ENCODE peak calls at places on chromosomes 5 and 9, in six cellular contexts. One of them, this sample, is unnamed.

GRCh38 chr5:9951861-9952260 is 297.8 kb downstream of the ATPSCKMT start:
- DNase-seq in activated naive CD4-positive, alpha-beta T cell treated with anti-CD3 and anti-CD28 coated beads for 36 hours: no peak
- DNase-seq in naive thymus-derived CD4-positive, alpha-beta T cell: no peak
- DNase-seq in posterior cingulate gyrus: no peak
- DNase-seq in lower leg skin: no peak
- DNase-seq in B cell: no peak
- DNase-seq in this sample: no peak

GRCh38 chr5:123036391-123037103 is at the start of gene PPIC:
- DNase-seq in B cell: peak; percentile 42
- DNase-seq in lower leg skin: peak; percentile 96
- DNase-seq in naive thymus-derived CD4-positive, alpha-beta T cell: no peak
- DNase-seq in posterior cingulate gyrus: peak; percentile 91
- DNase-seq in activated naive CD4-positive, alpha-beta T cell treated with anti-CD3 and anti-CD28 coated beads for 36 hours: peak; percentile 24
- DNase-seq in this sample: peak; percentile 41

GRCh38 chr5:40605295-40605958 is 74.3 kb upstream of the PTGER4 start:
- DNase-seq in lower leg skin: no peak
- DNase-seq in naive thymus-derived CD4-positive, alpha-beta T cell: peak; percentile 28
- DNase-seq in activated naive CD4-positive, alpha-beta T cell treated with anti-CD3 and anti-CD28 coated beads for 36 hours: no peak
- DNase-seq in posterior cingulate gyrus: no peak
- DNase-seq in B cell: no peak
- DNase-seq in this sample: no peak

GRCh38 chr9:91571036-91571435 is 147.4 kb upstream of the NFIL3 start:
- DNase-seq in lower leg skin: no peak
- DNase-seq in naive thymus-derived CD4-positive, alpha-beta T cell: no peak
- DNase-seq in posterior cingulate gyrus: no peak
- DNase-seq in activated naive CD4-positive, alpha-beta T cell treated with anti-CD3 and anti-CD28 coated beads for 36 hours: no peak
- DNase-seq in B cell: no peak
- DNase-seq in this sample: no peak

GRCh38 chr9:126722922-126723806 is 81.7 kb upstream of the ZBTB43 start:
- DNase-seq in lower leg skin: peak; percentile 92
- DNase-seq in activated naive CD4-positive, alpha-beta T cell treated with anti-CD3 and anti-CD28 coated beads for 36 hours: peak; percentile 80
- DNase-seq in posterior cingulate gyrus: peak; percentile 93
- DNase-seq in naive thymus-derived CD4-positive, alpha-beta T cell: peak; percentile 75
- DNase-seq in B cell: peak; percentile 84
- DNase-seq in this sample: no peak

GRCh38 chr9:107158321-107158720 is 124.8 kb upstream of the RAD23B start:
- DNase-seq in B cell: no peak
- DNase-seq in lower leg skin: no peak
- DNase-seq in activated naive CD4-positive, alpha-beta T cell treated with anti-CD3 and anti-CD28 coated beads for 36 hours: no peak
- DNase-seq in posterior cingulate gyrus: no peak
- DNase-seq in naive thymus-derived CD4-positive, alpha-beta T cell: no peak
- DNase-seq in this sample: no peak

GRCh38 chr5:73544429-73545402 is 20.7 kb downstream of the ANKRA2 start:
- DNase-seq in activated naive CD4-positive, alpha-beta T cell treated with anti-CD3 and anti-CD28 coated beads for 36 hours: no peak
- DNase-seq in B cell: no peak
- DNase-seq in posterior cingulate gyrus: no peak
- DNase-seq in naive thymus-derived CD4-positive, alpha-beta T cell: no peak
- DNase-seq in lower leg skin: no peak
- DNase-seq in this sample: no peak

GRCh38 chr5:179217356-179217755 is 127.9 kb downstream of the ADAMTS2 start:
- DNase-seq in activated naive CD4-positive, alpha-beta T cell treated with anti-CD3 and anti-CD28 coated beads for 36 hours: no peak
- DNase-seq in B cell: no peak
- DNase-seq in posterior cingulate gyrus: no peak
- DNase-seq in naive thymus-derived CD4-positive, alpha-beta T cell: no peak
- DNase-seq in lower leg skin: no peak
- DNase-seq in this sample: no peak

GRCh38 chr9:36922548-36922947 is 111.5 kb downstream of the PAX5 start:
- DNase-seq in activated naive CD4-positive, alpha-beta T cell treated with anti-CD3 and anti-CD28 coated beads for 36 hours: no peak
- DNase-seq in posterior cingulate gyrus: peak; percentile 19
- DNase-seq in naive thymus-derived CD4-positive, alpha-beta T cell: no peak
- DNase-seq in B cell: no peak
- DNase-seq in lower leg skin: no peak
- DNase-seq in this sample: no peak

GRCh38 chr5:9239071-9239470 is 306.8 kb downstream of the SEMA5A start:
- DNase-seq in posterior cingulate gyrus: no peak
- DNase-seq in B cell: no peak
- DNase-seq in naive thymus-derived CD4-positive, alpha-beta T cell: no peak
- DNase-seq in lower leg skin: no peak
- DNase-seq in activated naive CD4-positive, alpha-beta T cell treated with anti-CD3 and anti-CD28 coated beads for 36 hours: no peak
- DNase-seq in this sample: no peak

GRCh38 chr5:81817980-81818379 is 67.1 kb upstream of the SSBP2 start:
- DNase-seq in naive thymus-derived CD4-positive, alpha-beta T cell: peak; percentile 53
- DNase-seq in activated naive CD4-positive, alpha-beta T cell treated with anti-CD3 and anti-CD28 coated beads for 36 hours: no peak
- DNase-seq in lower leg skin: no peak
- DNase-seq in posterior cingulate gyrus: no peak
- DNase-seq in B cell: no peak
- DNase-seq in this sample: no peak

GRCh38 chr9:21317956-21318923 is 13.1 kb upstream of the IFNA5 start:
- DNase-seq in posterior cingulate gyrus: peak; percentile 71
- DNase-seq in lower leg skin: no peak
- DNase-seq in activated naive CD4-positive, alpha-beta T cell treated with anti-CD3 and anti-CD28 coated beads for 36 hours: peak; percentile 61
- DNase-seq in naive thymus-derived CD4-positive, alpha-beta T cell: peak; percentile 18
- DNase-seq in B cell: peak; percentile 47
- DNase-seq in this sample: no peak

GRCh38 chr5:57441557-57441956 is 41.1 kb downstream of the ACTBL2 start:
- DNase-seq in B cell: no peak
- DNase-seq in activated naive CD4-positive, alpha-beta T cell treated with anti-CD3 and anti-CD28 coated beads for 36 hours: no peak
- DNase-seq in lower leg skin: no peak
- DNase-seq in naive thymus-derived CD4-positive, alpha-beta T cell: no peak
- DNase-seq in posterior cingulate gyrus: no peak
- DNase-seq in this sample: no peak

GRCh38 chr5:143569213-143569663 is 165.8 kb upstream of the NR3C1 start:
- DNase-seq in activated naive CD4-positive, alpha-beta T cell treated with anti-CD3 and anti-CD28 coated beads for 36 hours: no peak
- DNase-seq in lower leg skin: no peak
- DNase-seq in naive thymus-derived CD4-positive, alpha-beta T cell: no peak
- DNase-seq in B cell: no peak
- DNase-seq in posterior cingulate gyrus: no peak
- DNase-seq in this sample: no peak

GRCh38 chr5:119302916-119303897 is 52.6 kb upstream of the TNFAIP8 start:
- DNase-seq in posterior cingulate gyrus: no peak
- DNase-seq in lower leg skin: no peak
- DNase-seq in activated naive CD4-positive, alpha-beta T cell treated with anti-CD3 and anti-CD28 coated beads for 36 hours: no peak
- DNase-seq in naive thymus-derived CD4-positive, alpha-beta T cell: no peak
- DNase-seq in B cell: no peak
- DNase-seq in this sample: no peak

GRCh38 chr9:88258012-88258411 is 119.7 kb upstream of the SPATA31C2 start:
- DNase-seq in naive thymus-derived CD4-positive, alpha-beta T cell: no peak
- DNase-seq in B cell: no peak
- DNase-seq in activated naive CD4-positive, alpha-beta T cell treated with anti-CD3 and anti-CD28 coated beads for 36 hours: no peak
- DNase-seq in lower leg skin: no peak
- DNase-seq in posterior cingulate gyrus: no peak
- DNase-seq in this sample: no peak

GRCh38 chr9:92438900-92439526 is 14.7 kb upstream of the OMD start:
- DNase-seq in posterior cingulate gyrus: no peak
- DNase-seq in activated naive CD4-positive, alpha-beta T cell treated with anti-CD3 and anti-CD28 coated beads for 36 hours: no peak
- DNase-seq in naive thymus-derived CD4-positive, alpha-beta T cell: no peak
- DNase-seq in lower leg skin: no peak
- DNase-seq in B cell: peak; percentile 6
- DNase-seq in this sample: no peak

GRCh38 chr9:121268598-121269029 is 652 bp downstream of the GSN start:
- DNase-seq in posterior cingulate gyrus: no peak
- DNase-seq in naive thymus-derived CD4-positive, alpha-beta T cell: no peak
- DNase-seq in lower leg skin: no peak
- DNase-seq in activated naive CD4-positive, alpha-beta T cell treated with anti-CD3 and anti-CD28 coated beads for 36 hours: no peak
- DNase-seq in B cell: peak; percentile 43
- DNase-seq in this sample: no peak

GRCh38 chr5:153926201-153926600 is 112.5 kb downstream of the FAM114A2 start:
- DNase-seq in naive thymus-derived CD4-positive, alpha-beta T cell: no peak
- DNase-seq in B cell: no peak
- DNase-seq in lower leg skin: no peak
- DNase-seq in posterior cingulate gyrus: no peak
- DNase-seq in activated naive CD4-positive, alpha-beta T cell treated with anti-CD3 and anti-CD28 coated beads for 36 hours: no peak
- DNase-seq in this sample: no peak

GRCh38 chr9:76431601-76432000 is 27.4 kb upstream of the GCNT1 start:
- DNase-seq in lower leg skin: peak; percentile 37
- DNase-seq in posterior cingulate gyrus: no peak
- DNase-seq in B cell: no peak
- DNase-seq in activated naive CD4-positive, alpha-beta T cell treated with anti-CD3 and anti-CD28 coated beads for 36 hours: no peak
- DNase-seq in naive thymus-derived CD4-positive, alpha-beta T cell: no peak
- DNase-seq in this sample: no peak

GRCh38 chr5:150487199-150488061 is 20.5 kb upstream of the NDST1 start:
- DNase-seq in naive thymus-derived CD4-positive, alpha-beta T cell: no peak
- DNase-seq in B cell: peak; percentile 55
- DNase-seq in posterior cingulate gyrus: peak; percentile 94
- DNase-seq in lower leg skin: no peak
- DNase-seq in activated naive CD4-positive, alpha-beta T cell treated with anti-CD3 and anti-CD28 coated beads for 36 hours: no peak
- DNase-seq in this sample: no peak

GRCh38 chr5:51881901-51882300 is 498.7 kb downstream of the ISL1 start:
- DNase-seq in B cell: no peak
- DNase-seq in lower leg skin: no peak
- DNase-seq in posterior cingulate gyrus: no peak
- DNase-seq in naive thymus-derived CD4-positive, alpha-beta T cell: no peak
- DNase-seq in activated naive CD4-positive, alpha-beta T cell treated with anti-CD3 and anti-CD28 coated beads for 36 hours: no peak
- DNase-seq in this sample: no peak

GRCh38 chr5:132176543-132176945 is 51.1 kb downstream of the P4HA2 start:
- DNase-seq in activated naive CD4-positive, alpha-beta T cell treated with anti-CD3 and anti-CD28 coated beads for 36 hours: peak; percentile 20
- DNase-seq in naive thymus-derived CD4-positive, alpha-beta T cell: peak; percentile 6
- DNase-seq in posterior cingulate gyrus: no peak
- DNase-seq in lower leg skin: no peak
- DNase-seq in B cell: no peak
- DNase-seq in this sample: no peak

GRCh38 chr9:84304166-84304565 is 36.4 kb downstream of the SLC28A3 start:
- DNase-seq in lower leg skin: no peak
- DNase-seq in posterior cingulate gyrus: no peak
- DNase-seq in B cell: no peak
- DNase-seq in naive thymus-derived CD4-positive, alpha-beta T cell: no peak
- DNase-seq in activated naive CD4-positive, alpha-beta T cell treated with anti-CD3 and anti-CD28 coated beads for 36 hours: no peak
- DNase-seq in this sample: no peak

GRCh38 chr5:91670565-91670964 is 287.4 kb upstream of the ARRDC3 start:
- DNase-seq in lower leg skin: no peak
- DNase-seq in posterior cingulate gyrus: no peak
- DNase-seq in B cell: no peak
- DNase-seq in naive thymus-derived CD4-positive, alpha-beta T cell: no peak
- DNase-seq in activated naive CD4-positive, alpha-beta T cell treated with anti-CD3 and anti-CD28 coated beads for 36 hours: no peak
- DNase-seq in this sample: no peak

GRCh38 chr5:67085616-67086015 is 111.0 kb downstream of the CD180 start:
- DNase-seq in naive thymus-derived CD4-positive, alpha-beta T cell: no peak
- DNase-seq in activated naive CD4-positive, alpha-beta T cell treated with anti-CD3 and anti-CD28 coated beads for 36 hours: no peak
- DNase-seq in posterior cingulate gyrus: no peak
- DNase-seq in B cell: no peak
- DNase-seq in lower leg skin: no peak
- DNase-seq in this sample: no peak

GRCh38 chr9:18490591-18491370 is 16.8 kb downstream of the ADAMTSL1 start:
- DNase-seq in activated naive CD4-positive, alpha-beta T cell treated with anti-CD3 and anti-CD28 coated beads for 36 hours: no peak
- DNase-seq in B cell: no peak
- DNase-seq in naive thymus-derived CD4-positive, alpha-beta T cell: no peak
- DNase-seq in lower leg skin: peak; percentile 89
- DNase-seq in posterior cingulate gyrus: no peak
- DNase-seq in this sample: no peak

GRCh38 chr9:95764920-95765319 is 110.6 kb upstream of the ERCC6L2 start:
- DNase-seq in lower leg skin: no peak
- DNase-seq in naive thymus-derived CD4-positive, alpha-beta T cell: no peak
- DNase-seq in posterior cingulate gyrus: no peak
- DNase-seq in B cell: no peak
- DNase-seq in activated naive CD4-positive, alpha-beta T cell treated with anti-CD3 and anti-CD28 coated beads for 36 hours: no peak
- DNase-seq in this sample: no peak

GRCh38 chr5:169577966-169578365 is 5.6 kb upstream of the SPDL1 start:
- DNase-seq in naive thymus-derived CD4-positive, alpha-beta T cell: no peak
- DNase-seq in lower leg skin: no peak
- DNase-seq in B cell: no peak
- DNase-seq in activated naive CD4-positive, alpha-beta T cell treated with anti-CD3 and anti-CD28 coated beads for 36 hours: peak; percentile 21
- DNase-seq in posterior cingulate gyrus: no peak
- DNase-seq in this sample: no peak

GRCh38 chr9:79471577-79472543 is 99.9 kb upstream of the TLE4 start:
- DNase-seq in B cell: peak; percentile 2
- DNase-seq in posterior cingulate gyrus: peak; percentile 91
- DNase-seq in naive thymus-derived CD4-positive, alpha-beta T cell: peak; percentile 12
- DNase-seq in lower leg skin: peak; percentile 88
- DNase-seq in activated naive CD4-positive, alpha-beta T cell treated with anti-CD3 and anti-CD28 coated beads for 36 hours: peak; percentile 42
- DNase-seq in this sample: peak; percentile 40

GRCh38 chr9:25677301-25678146 is 720 bp downstream of the TUSC1 start:
- DNase-seq in lower leg skin: peak; percentile 97
- DNase-seq in posterior cingulate gyrus: peak; percentile 96
- DNase-seq in naive thymus-derived CD4-positive, alpha-beta T cell: peak; percentile 1
- DNase-seq in B cell: peak; percentile 35
- DNase-seq in activated naive CD4-positive, alpha-beta T cell treated with anti-CD3 and anti-CD28 coated beads for 36 hours: no peak
- DNase-seq in this sample: peak; percentile 40

GRCh38 chr5:138696501-138696900 is 56.7 kb upstream of the CTNNA1 start:
- DNase-seq in lower leg skin: no peak
- DNase-seq in B cell: no peak
- DNase-seq in posterior cingulate gyrus: no peak
- DNase-seq in naive thymus-derived CD4-positive, alpha-beta T cell: no peak
- DNase-seq in activated naive CD4-positive, alpha-beta T cell treated with anti-CD3 and anti-CD28 coated beads for 36 hours: no peak
- DNase-seq in this sample: no peak

GRCh38 chr5:172299916-172300439 is 16.4 kb upstream of the UBTD2 start:
- DNase-seq in lower leg skin: no peak
- DNase-seq in posterior cingulate gyrus: no peak
- DNase-seq in naive thymus-derived CD4-positive, alpha-beta T cell: no peak
- DNase-seq in activated naive CD4-positive, alpha-beta T cell treated with anti-CD3 and anti-CD28 coated beads for 36 hours: no peak
- DNase-seq in B cell: no peak
- DNase-seq in this sample: no peak

GRCh38 chr9:15146121-15146820 is 160.7 kb downstream of the TTC39B start:
- DNase-seq in lower leg skin: no peak
- DNase-seq in activated naive CD4-positive, alpha-beta T cell treated with anti-CD3 and anti-CD28 coated beads for 36 hours: no peak
- DNase-seq in B cell: no peak
- DNase-seq in posterior cingulate gyrus: no peak
- DNase-seq in naive thymus-derived CD4-positive, alpha-beta T cell: no peak
- DNase-seq in this sample: no peak

GRCh38 chr9:14417230-14417629 is 103.3 kb upstream of the NFIB start:
- DNase-seq in lower leg skin: no peak
- DNase-seq in posterior cingulate gyrus: no peak
- DNase-seq in B cell: no peak
- DNase-seq in activated naive CD4-positive, alpha-beta T cell treated with anti-CD3 and anti-CD28 coated beads for 36 hours: no peak
- DNase-seq in naive thymus-derived CD4-positive, alpha-beta T cell: no peak
- DNase-seq in this sample: no peak

This sample was measured in caudate nucleus.